ENCODE peak calls at places on chromosomes 12 and 14, in eight cellular contexts. R is IMR-90, I is HCT116, H is AG04450, B is lower lobe of right lung, T is dorsolateral prefrontal cortex, D is fibroblast of lung, Y is RWPE2. L is an unnamed sample.

GRCh38 chr12:61095131-61095530 is 1165.1 kb upstream of the USP15 start:
- DNase-seq in R (peak), I (no peak), H (no peak), B (no peak), T (no peak), D (peak), Y (no peak), L (peak)

GRCh38 chr12:48580831-48581230 is 11.0 kb upstream of the LALBA start:
- DNase-seq in R (no peak), I (no peak), H (no peak), B (no peak), T (no peak), D (no peak), Y (no peak), L (peak)

GRCh38 chr14:90126260-90126659 is 64.5 kb downstream of the KCNK13 start:
- DNase-seq in R (no peak), I (no peak), H (no peak), B (no peak), T (no peak), D (no peak), Y (no peak), L (no peak)

GRCh38 chr12:26120561-26121274 is 4.1 kb downstream of the BHLHE41 start:
- DNase-seq in R (no peak), I (no peak), H (no peak), B (no peak), T (no peak), D (peak), Y (no peak), L (no peak)

GRCh38 chr12:112131686-112132085 is 6.3 kb downstream of the TRAFD1 start:
- DNase-seq in R (no peak), I (no peak), H (no peak), B (no peak), T (no peak), D (no peak), Y (no peak), L (no peak)

GRCh38 chr12:124381454-124382207 is 86.7 kb downstream of the RFLNA start:
- DNase-seq in R (peak), I (no peak), H (no peak), B (peak), T (peak), D (peak), Y (no peak), L (no peak)

GRCh38 chr12:124687695-124688301 is 120.4 kb upstream of the NCOR2 start:
- DNase-seq in R (no peak), I (no peak), H (no peak), B (no peak), T (no peak), D (peak), Y (no peak), L (no peak)

GRCh38 chr12:68252077-68252476 is 1.3 kb downstream of the IL22 start:
- DNase-seq in R (no peak), I (no peak), H (no peak), B (no peak), T (no peak), D (no peak), Y (no peak), L (no peak)

GRCh38 chr12:117393656-117394055 is 32.2 kb upstream of the NOS1 start:
- DNase-seq in R (no peak), I (no peak), H (no peak), B (no peak), T (no peak), D (no peak), Y (no peak), L (no peak)

GRCh38 chr12:24948816-24949722 is at the start of gene BCAT1:
- DNase-seq in R (peak), I (no peak), H (peak), B (peak), T (peak), D (peak), Y (no peak), L (no peak)

GRCh38 chr12:44465139-44465538 is 411.0 kb downstream of the NELL2 start:
- DNase-seq in R (no peak), I (peak), H (no peak), B (no peak), T (no peak), D (no peak), Y (no peak), L (no peak)

GRCh38 chr14:76201162-76201561 is 49.4 kb downstream of the GPATCH2L start:
- DNase-seq in R (peak), I (no peak), H (peak), B (no peak), T (no peak), D (peak), Y (no peak), L (peak)

GRCh38 chr12:22121224-22121623 is 75.2 kb downstream of the CMAS start:
- DNase-seq in R (no peak), I (peak), H (no peak), B (no peak), T (no peak), D (no peak), Y (no peak), L (no peak)

GRCh38 chr12:991350-992278 is 591 bp downstream of the ERC1 start:
- DNase-seq in R (peak), I (no peak), H (no peak), B (no peak), T (no peak), D (no peak), Y (no peak), L (peak)

GRCh38 chr12:121196902-121197301 is 13.0 kb upstream of the P2RX4 start:
- DNase-seq in R (no peak), I (no peak), H (no peak), B (no peak), T (no peak), D (peak), Y (no peak), L (no peak)

GRCh38 chr12:127711108-127711507 is 555.9 kb upstream of the TMEM132C start:
- DNase-seq in R (no peak), I (no peak), H (no peak), B (no peak), T (no peak), D (no peak), Y (no peak), L (no peak)

GRCh38 chr14:91896419-91896818 is 29.1 kb upstream of the TC2N start:
- DNase-seq in R (no peak), I (no peak), H (no peak), B (no peak), T (no peak), D (no peak), Y (no peak), L (no peak)

GRCh38 chr12:114799574-114800487 is 115.9 kb upstream of the TBX3 start:
- DNase-seq in R (peak), I (peak), H (no peak), B (peak), T (no peak), D (peak), Y (no peak), L (no peak)

GRCh38 chr12:77237896-77238295 is 172.5 kb upstream of the E2F7 start:
- DNase-seq in R (no peak), I (no peak), H (no peak), B (no peak), T (no peak), D (no peak), Y (no peak), L (no peak)

GRCh38 chr12:89236748-89237428 is 115.4 kb downstream of the DUSP6 start:
- DNase-seq in R (peak), I (peak), H (no peak), B (no peak), T (no peak), D (peak), Y (no peak), L (peak)

GRCh38 chr14:49679271-49679670 is 8.7 kb downstream of the POLE2 start:
- DNase-seq in R (peak), I (no peak), H (no peak), B (no peak), T (no peak), D (peak), Y (no peak), L (peak)

GRCh38 chr14:104151546-104152245 is 13.3 kb downstream of the KIF26A start:
- DNase-seq in R (no peak), I (no peak), H (no peak), B (no peak), T (no peak), D (no peak), Y (no peak), L (no peak)

GRCh38 chr12:91406920-91407341 is 224.3 kb upstream of the DCN start:
- DNase-seq in R (no peak), I (peak), H (no peak), B (no peak), T (no peak), D (peak), Y (peak), L (peak)

DNA sequence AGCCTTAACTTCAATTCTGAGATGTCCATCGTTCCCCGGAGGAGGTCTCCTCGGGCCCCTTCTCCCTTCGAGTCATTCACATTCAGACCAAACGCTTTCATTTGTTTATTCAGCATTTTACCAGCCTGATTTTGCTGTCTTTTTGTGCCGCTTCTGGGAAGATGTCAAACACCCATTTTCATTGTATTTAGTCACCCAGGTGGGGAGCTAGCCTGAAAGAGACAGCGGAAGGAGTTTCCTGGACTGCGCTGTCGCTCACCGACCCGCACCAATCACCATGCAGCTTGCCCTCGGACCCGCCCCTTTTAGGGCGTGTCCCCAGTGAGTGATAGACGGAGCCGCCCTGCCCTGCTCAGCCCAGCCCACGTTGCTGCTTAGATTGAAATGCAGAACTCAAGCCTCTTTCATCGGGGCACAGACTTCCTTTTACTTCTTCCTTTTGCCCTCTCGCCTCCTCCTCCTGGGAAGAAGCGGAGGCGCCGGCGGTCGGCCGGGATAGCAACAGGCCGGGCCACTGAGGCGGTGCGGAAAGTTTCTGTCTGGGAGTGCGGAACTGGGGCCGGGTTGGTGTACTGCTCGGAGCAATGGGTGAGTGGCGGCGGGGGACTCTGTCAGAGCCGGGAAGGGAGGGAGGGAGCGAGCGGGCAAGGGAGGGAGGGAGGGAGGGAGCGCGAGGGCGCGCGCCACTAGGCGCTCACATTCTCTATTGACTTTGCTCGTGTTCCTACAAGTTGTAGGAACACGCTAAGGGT is at the start of gene PAX9:
- DNase-seq in R (peak), I (peak), H (no peak), B (peak), T (no peak), D (peak), Y (peak), L (peak)
- H3K27ac ChIP-seq in R (no peak), I (peak), H (no peak), B (no peak), T (no peak), D (no peak), Y (peak), L (no peak)

GRCh38 chr12:29867823-29868222 is 84.1 kb upstream of the TMTC1 start:
- DNase-seq in R (no peak), I (no peak), H (no peak), B (no peak), T (no peak), D (no peak), Y (no peak), L (no peak)

GRCh38 chr12:29858270-29858786 is 74.6 kb upstream of the TMTC1 start:
- DNase-seq in R (no peak), I (no peak), H (no peak), B (no peak), T (no peak), D (no peak), Y (no peak), L (peak)

DNA sequence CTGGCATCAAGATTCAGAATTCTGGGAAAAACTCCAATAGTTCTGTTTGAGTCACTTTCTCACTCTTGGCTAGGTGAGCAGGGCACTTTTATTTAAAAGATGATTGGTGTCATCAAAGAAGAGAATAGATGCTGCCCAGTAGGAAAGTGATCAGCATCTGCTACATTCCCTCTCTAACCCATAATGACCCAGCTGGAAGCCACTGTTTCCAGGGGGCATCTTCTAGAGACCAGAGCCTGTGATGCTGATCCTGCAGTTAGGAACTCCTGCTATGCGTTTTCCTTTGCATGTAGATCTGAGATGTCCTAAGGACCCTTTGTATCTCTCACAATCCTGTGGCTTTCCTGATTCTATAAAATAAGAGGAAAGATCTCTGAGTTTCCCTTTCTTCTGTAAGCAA is 79.9 kb upstream of the TMTC1 start:
- DNase-seq in R (no peak), I (no peak), H (no peak), B (no peak), T (no peak), D (no peak), Y (no peak), L (no peak)
- H3K27ac ChIP-seq in R (no peak), I (no peak), H (no peak), B (no peak), T (no peak), D (no peak), Y (no peak), L (no peak)

DNA sequence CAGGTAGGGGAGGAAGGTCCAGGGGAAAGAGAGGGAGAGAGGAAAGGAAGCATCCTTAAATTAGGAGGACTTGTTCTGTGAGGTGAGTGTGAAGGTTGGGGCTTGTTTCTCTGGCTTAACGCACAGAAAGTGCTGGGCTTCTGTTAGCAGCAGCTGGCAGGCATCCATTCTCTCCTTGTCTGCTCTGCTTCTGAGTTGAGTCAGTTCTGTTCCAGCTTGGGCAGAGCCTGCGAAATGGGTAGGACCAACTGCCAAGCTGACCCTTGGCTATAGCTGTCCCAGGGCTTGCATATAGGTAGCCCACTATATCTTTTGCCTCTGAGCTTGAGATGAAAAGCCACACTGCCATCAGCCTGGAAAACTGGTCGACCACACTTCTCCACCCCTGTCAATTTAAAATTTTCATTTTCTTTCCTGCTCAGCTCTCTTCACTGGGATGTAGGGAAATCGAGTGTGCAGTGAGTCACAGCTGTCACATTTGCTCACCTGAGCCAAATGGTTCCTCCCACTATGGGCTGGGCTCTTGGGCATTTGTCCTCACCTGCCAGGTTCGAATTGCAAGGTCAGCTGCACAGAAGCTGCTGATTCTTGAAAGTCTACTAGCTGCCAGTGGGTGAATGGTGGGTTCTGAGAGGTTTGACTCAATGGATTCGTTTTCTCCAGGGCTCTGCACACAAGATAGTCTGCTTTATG is 256.4 kb upstream of the PWP1 start:
- DNase-seq in R (no peak), I (no peak), H (no peak), B (no peak), T (no peak), D (no peak), Y (no peak), L (peak)
- H3K27ac ChIP-seq in R (no peak), I (no peak), H (no peak), B (no peak), T (no peak), D (no peak), Y (peak), L (peak)

DNA sequence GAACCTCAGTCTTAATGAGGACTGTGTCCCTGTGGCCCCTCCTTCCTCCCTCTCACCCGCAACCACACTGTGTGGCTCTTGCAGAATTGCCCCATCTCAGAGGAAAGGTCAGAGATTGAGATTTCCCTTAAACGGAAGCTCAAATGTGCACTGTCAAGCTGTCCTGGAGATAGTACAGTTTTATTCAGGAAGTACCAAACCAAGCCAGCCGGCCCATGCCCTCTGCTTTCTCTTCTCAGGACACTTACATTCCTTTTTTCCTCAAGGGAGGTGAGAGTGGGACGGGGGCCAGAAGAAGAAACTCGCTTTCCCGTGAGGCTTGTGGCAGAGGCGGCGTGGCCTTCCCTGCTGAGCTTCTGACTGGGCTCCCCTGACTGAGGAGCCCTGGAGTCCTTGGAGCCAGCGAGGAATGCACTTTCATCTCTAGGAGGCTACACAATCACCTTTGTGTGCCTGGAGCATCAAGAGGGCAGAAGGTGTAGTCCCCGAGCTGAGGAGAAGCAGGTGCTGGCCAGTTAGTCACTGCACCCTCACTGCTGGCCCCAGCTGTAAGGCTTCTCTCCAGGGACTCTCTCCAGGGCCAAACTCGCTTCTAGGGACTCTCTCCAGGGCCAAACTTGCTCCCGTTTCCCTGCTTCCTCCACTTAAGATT is 24.1 kb upstream of the ATP2A2 start:
- DNase-seq in R (no peak), I (no peak), H (no peak), B (peak), T (no peak), D (no peak), Y (no peak), L (no peak)
- H3K27ac ChIP-seq in R (no peak), I (peak), H (no peak), B (peak), T (no peak), D (peak), Y (no peak), L (no peak)

GRCh38 chr12:53223391-53224267 is 8.4 kb downstream of the RARG start:
- DNase-seq in R (peak), I (no peak), H (no peak), B (peak), T (no peak), D (peak), Y (peak), L (peak)

GRCh38 chr12:53225635-53226424 is 6.2 kb downstream of the RARG start:
- DNase-seq in R (no peak), I (no peak), H (no peak), B (peak), T (no peak), D (no peak), Y (peak), L (peak)

GRCh38 chr12:53224897-53225634 is 6.9 kb downstream of the RARG start:
- DNase-seq in R (no peak), I (no peak), H (no peak), B (peak), T (no peak), D (peak), Y (no peak), L (peak)

GRCh38 chr12:53223006-53223305 is 9.1 kb downstream of the RARG start:
- DNase-seq in R (no peak), I (no peak), H (no peak), B (peak), T (no peak), D (no peak), Y (peak), L (no peak)

DNA sequence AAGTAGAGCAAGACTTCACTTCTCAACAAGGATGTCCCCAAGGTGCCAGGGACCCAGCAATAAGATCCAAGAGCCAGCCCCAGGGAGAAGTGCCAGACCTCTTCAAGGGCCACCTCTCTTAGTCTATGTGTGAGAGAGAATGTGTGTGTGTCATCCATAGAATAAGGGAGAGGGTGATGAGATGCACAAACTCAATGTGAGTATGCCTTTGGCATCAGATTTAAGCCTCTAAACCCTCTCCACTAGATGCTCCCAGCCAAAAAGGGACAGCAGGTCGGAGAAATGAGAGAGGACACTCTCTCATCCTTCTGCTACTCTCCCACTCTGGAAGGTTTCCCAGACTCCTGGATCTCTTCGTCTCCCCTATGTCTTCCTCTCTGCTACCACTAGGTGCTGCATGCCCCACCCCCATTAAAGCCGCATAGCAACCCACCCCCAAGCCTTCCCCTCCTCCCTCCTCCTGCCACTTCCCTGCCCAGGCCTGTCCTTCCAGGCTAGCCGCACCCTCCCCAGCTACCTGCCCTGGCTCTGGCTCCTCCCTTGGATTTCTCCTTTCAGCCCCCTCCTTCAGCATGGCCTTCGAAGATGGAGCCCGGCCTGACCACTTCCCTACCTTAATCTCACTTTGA is 7.6 kb downstream of the RARG start:
- DNase-seq in R (no peak), I (no peak), H (no peak), B (peak), T (no peak), D (no peak), Y (peak), L (peak)
- H3K27ac ChIP-seq in R (peak), I (peak), H (no peak), B (peak), T (no peak), D (no peak), Y (peak), L (no peak)

L was measured in foreskin keratinocyte.